ENCODE peak calls at places on chromosomes 13 and 19, in seven cellular contexts. L is tibial nerve, V is cardiac fibroblast, U is WERI-Rb-1, Y is mammary epithelial cell, I is upper lobe of left lung, B is AG04450. H is an unnamed sample.

GRCh38 chr19:10805075-10805757 is 30.8 kb downstream of the TMED1 start:
- DNase-seq in L (no peak), V (no peak), U (no peak), Y (no peak), I (peak), B (no peak), H (no peak)

GRCh38 chr19:508204-509150 is 1.2 kb downstream of the TPGS1 start:
- DNase-seq in L (no peak), V (no peak), U (no peak), Y (no peak), I (no peak), B (no peak), H (no peak)

GRCh38 chr19:33394723-33395560 is 21.4 kb downstream of the CEBPG start:
- DNase-seq in L (no peak), V (no peak), U (no peak), Y (no peak), I (no peak), B (no peak), H (no peak)

GRCh38 chr19:30881986-30882385 is 467.2 kb downstream of the TSHZ3 start:
- DNase-seq in L (no peak), V (no peak), U (no peak), Y (no peak), I (no peak), B (no peak), H (no peak)

GRCh38 chr13:104431895-104432294 is 1365.7 kb upstream of the SLC10A2 start:
- DNase-seq in L (no peak), V (no peak), U (no peak), Y (no peak), I (no peak), B (no peak), H (no peak)

GRCh38 chr13:111886217-111886945 is 180.6 kb upstream of the SOX1 start:
- DNase-seq in L (no peak), V (no peak), U (no peak), Y (no peak), I (no peak), B (no peak), H (no peak)

GRCh38 chr13:30763786-30764440 is 28.6 kb downstream of the ALOX5AP start:
- DNase-seq in L (no peak), V (peak), U (no peak), Y (no peak), I (no peak), B (no peak), H (peak)

GRCh38 chr19:38744906-38745305 is 632 bp upstream of the CAPN12 start:
- DNase-seq in L (no peak), V (no peak), U (no peak), Y (peak), I (no peak), B (no peak), H (no peak)

GRCh38 chr13:20974981-20975585 is 72.5 kb upstream of the XPO4 start:
- DNase-seq in L (no peak), V (no peak), U (no peak), Y (no peak), I (no peak), B (no peak), H (no peak)

GRCh38 chr13:111248822-111249221 is 71.6 kb upstream of the TEX29 start:
- DNase-seq in L (no peak), V (no peak), U (no peak), Y (no peak), I (no peak), B (no peak), H (no peak)

GRCh38 chr19:43774103-43774939 is 6.5 kb downstream of the KCNN4 start:
- DNase-seq in L (no peak), V (peak), U (no peak), Y (no peak), I (peak), B (no peak), H (peak)

GRCh38 chr19:7428651-7429113 is 60.2 kb downstream of the PEX11G start:
- DNase-seq in L (no peak), V (no peak), U (no peak), Y (no peak), I (no peak), B (no peak), H (no peak)

GRCh38 chr13:33186851-33187250 is 98.7 kb downstream of the STARD13 start:
- DNase-seq in L (no peak), V (peak), U (no peak), Y (no peak), I (no peak), B (no peak), H (no peak)

GRCh38 chr13:39350461-39350881 is 252.5 kb downstream of the LHFPL6 start:
- DNase-seq in L (no peak), V (no peak), U (no peak), Y (no peak), I (no peak), B (no peak), H (no peak)

GRCh38 chr13:98664510-98664909 is 87.6 kb upstream of the STK24 start:
- DNase-seq in L (no peak), V (no peak), U (no peak), Y (no peak), I (no peak), B (no peak), H (no peak)

GRCh38 chr19:17779281-17779930 is 15.5 kb upstream of the B3GNT3 start:
- DNase-seq in L (no peak), V (peak), U (peak), Y (no peak), I (peak), B (no peak), H (peak)

GRCh38 chr13:83350569-83350968 is 531.7 kb downstream of the SLITRK1 start:
- DNase-seq in L (no peak), V (peak), U (no peak), Y (peak), I (no peak), B (no peak), H (peak)

GRCh38 chr19:44113784-44114390 is 688 bp downstream of the ZNF225 start:
- DNase-seq in L (no peak), V (no peak), U (no peak), Y (peak), I (no peak), B (no peak), H (no peak)

DNA sequence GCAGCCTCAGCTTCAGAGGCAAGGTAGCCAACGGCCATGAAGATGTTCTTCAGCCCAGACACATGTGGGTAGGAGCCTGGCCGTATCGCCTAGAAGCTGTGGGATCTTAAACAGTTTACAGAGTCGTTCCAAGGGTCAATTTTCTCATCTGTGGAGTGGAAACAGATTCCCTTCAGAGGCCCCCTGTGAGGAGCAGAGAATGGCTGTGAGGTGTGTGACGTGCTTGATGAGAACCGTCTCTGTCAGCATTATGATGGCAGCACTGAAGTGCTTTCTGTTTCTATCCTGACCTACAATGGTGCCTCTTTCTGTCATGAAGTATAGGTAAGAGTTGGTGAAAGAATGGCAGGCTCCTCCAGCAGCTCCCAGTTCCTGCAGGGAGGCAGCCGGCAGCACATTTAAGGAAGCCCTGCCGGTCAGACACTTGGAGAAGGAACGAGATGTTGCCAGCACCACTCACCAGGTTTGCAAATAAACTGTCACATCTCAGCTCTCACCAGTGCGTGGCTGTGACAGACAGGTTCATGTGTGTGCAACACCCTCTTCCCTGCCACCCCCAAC is 277.3 kb downstream of the FOXO1 start:
- DNase-seq in L (no peak), V (no peak), U (no peak), Y (no peak), I (no peak), B (no peak), H (no peak)
- H3K4me3 ChIP-seq in L (no peak), V (no peak), U (no peak), Y (no peak), I (no peak), B (no peak), H (no peak)

DNA sequence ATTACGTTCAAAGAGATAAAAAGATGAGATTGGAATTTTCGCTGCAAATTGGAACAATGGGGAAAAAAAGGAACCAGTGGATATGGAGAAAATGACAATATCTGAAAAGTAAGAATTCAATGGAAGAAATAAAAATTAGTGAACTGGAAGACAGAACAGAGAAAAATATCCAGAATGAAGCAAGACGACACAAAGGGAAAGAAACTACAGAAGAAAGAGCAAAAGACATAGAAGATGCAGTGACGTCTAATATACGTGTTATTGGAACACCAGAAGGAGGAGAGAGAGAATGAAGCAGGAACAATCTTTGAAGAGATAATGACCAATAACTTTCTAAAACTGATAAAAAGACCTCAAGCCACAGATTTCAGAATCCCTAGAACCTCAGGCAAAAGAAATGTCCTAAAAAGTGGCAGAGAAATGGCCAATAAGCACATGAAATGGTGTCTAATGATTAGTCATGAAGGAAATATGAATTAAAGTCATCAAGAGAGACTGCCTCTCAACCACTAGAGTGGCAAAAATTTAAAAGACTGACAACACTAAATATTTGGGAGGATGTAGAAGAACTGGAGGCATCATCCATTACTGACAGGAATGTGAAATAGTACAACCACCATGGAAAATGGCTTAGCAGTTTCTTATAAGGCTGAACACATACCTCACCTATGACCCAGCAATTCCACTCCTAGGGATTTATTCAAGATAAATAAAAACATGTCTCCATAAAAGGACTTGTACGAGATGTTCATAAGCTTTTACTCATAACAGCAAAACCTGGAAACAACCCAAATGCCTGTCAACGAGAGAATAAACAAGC is 56.5 kb downstream of the GADD45B start:
- DNase-seq in L (no peak), V (peak), U (no peak), Y (peak), I (no peak), B (no peak), H (peak)
- TF ChIP-seq CTCF in L (no peak), V (no peak), U (no peak), Y (no peak), I (no peak), B (no peak), H (no peak)

DNA sequence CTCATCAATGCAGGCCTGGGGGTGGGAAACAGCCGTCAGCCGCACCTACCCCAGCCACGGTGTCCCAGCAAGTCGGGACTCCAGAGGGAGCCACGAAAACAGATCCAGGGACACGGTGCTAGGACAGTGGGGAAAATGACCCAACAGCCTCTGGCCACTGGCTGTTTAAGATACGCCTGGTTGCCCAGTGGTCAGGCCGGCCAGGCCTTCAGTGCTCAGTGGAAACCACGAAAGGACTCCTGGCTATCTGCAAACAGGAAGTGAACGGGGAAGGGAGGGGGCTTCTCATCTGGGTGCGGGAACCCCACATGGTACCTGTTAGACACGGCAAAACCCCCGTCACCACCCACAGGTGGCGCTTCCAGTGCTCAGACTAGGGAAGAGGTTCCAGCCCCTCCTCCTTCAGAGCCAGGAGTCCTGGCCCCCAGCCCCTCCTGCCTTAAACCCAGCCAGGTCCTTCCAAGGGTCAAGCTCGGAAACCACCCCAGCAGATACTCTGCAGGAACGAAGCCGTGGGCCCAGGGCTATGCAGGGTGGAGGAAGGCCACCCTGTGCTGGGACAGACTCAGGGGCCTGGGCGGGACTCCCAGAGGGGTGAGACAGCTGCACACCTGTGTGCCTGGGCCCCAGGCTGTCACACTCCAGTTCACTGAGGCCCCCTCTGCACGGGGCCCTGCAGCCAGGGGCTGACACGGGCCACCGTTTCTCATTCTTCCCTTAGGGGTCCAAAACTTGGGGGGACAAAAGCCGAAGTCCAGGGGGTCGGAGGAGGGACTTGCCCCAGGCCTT is 4.5 kb downstream of the PPP1R12C start:
- DNase-seq in L (no peak), V (no peak), U (no peak), Y (no peak), I (peak), B (no peak), H (no peak)
- H3K4me3 ChIP-seq in L (no peak), V (no peak), U (no peak), Y (no peak), I (no peak), B (no peak), H (peak)

DNA sequence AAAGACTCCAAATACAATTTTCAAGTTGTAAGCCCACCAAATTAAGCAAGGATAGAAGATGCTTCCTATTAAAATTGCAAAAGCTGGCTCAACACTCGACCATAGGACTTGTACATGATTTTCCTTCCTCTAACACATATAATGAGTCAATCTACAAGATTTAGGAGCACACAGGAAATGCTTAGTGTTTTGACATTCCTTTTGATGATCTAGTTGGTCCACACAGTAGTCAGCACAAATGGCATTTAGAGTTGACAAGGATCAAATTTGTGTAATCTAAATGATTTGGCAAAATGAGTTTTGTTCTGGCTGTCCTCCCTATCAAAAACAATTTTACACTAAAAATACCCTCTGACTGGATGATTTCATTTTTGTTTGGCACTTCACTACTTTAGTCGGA is 340.2 kb downstream of the DIAPH3 start:
- DNase-seq in L (no peak), V (peak), U (no peak), Y (peak), I (no peak), B (no peak), H (peak)
- TF ChIP-seq CTCF in L (no peak), V (no peak), U (no peak), Y (no peak), I (no peak), B (no peak), H (no peak)

GRCh38 chr19:49555600-49556411 is 24.6 kb downstream of the NOSIP start:
- DNase-seq in L (peak), V (peak), U (peak), Y (no peak), I (peak), B (no peak), H (peak)
- H3K4me3 ChIP-seq in L (no peak), V (no peak), U (no peak), Y (no peak), I (no peak), B (no peak), H (no peak)

DNA sequence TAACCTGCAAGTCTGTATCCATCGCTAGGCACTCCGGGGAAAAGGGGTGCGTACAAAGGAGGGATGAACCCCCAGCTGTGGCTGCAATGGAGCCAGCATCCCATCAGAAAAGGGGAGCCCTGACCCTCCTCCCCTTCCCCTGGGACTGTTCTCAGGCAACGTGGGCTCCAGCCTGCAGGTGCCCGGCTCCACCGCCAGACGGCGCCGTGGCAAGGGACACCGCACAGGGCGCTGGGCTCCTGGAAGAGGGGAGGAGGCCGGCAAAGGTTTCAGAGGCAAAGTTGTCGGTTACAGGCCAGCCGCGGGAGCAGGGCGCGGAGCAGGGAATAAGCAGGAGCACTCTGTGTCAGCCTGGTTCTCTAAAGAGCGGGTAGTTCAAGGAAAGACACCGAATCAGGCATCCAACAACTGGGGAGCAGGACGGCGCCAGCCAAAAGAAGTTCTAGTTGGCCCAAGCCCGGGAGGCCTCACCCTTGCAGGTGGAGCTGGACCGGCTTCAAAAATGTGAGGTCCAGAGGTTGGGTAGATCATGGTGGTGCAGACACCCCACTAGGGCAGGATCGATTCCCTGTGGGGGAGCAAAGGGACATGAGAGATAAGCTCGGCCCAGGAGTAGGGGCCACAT is 53.0 kb upstream of the ATP12A start:
- DNase-seq in L (no peak), V (no peak), U (peak), Y (no peak), I (no peak), B (no peak), H (no peak)
- TF ChIP-seq CTCF in L (peak), V (peak), U (peak), Y (peak), I (peak), B (peak), H (peak)

H was measured in foreskin fibroblast.